ENCODE peak calls at places on chromosomes 1 and 21, in six cellular contexts. F is transverse colon, P is mucosa of descending colon, S is tibial nerve, I is IMR-90, Q is fibroblast of lung. R is an unnamed sample.

GRCh38 chr1:15851251-15852035 is 3.9 kb downstream of the SPEN start:
- DNase-seq in S (no peak), Q (no peak), I (no peak), F (no peak), P (no peak), R (no peak)

GRCh38 chr1:111515291-111516007 is 12.0 kb upstream of the ADORA3 start:
- DNase-seq in Q (peak; percentile 29), S (no peak), I (peak; percentile 54), P (peak; percentile 47), F (peak; percentile 27), R (peak; percentile 35)

GRCh38 chr1:70085451-70085850 is 119.9 kb downstream of the LRRC40 start:
- DNase-seq in F (no peak), I (no peak), P (no peak), Q (no peak), S (no peak), R (no peak)

GRCh38 chr1:201693019-201693372 is 136.0 kb upstream of the IPO9 start:
- DNase-seq in Q (no peak), F (peak; percentile 50), P (peak; percentile 43), I (no peak), S (no peak), R (no peak)

GRCh38 chr1:173205146-173206051 is 1.7 kb downstream of the TNFSF4 start:
- DNase-seq in I (peak; percentile 78), S (peak; percentile 61), Q (peak; percentile 91), P (no peak), F (no peak), R (peak; percentile 94)

GRCh38 chr1:1387098-1388077 is 11.7 kb downstream of the CCNL2 start:
- DNase-seq in P (no peak), F (no peak), I (no peak), S (no peak), Q (no peak), R (no peak)

GRCh38 chr1:16092923-16093511 is 19.6 kb upstream of the FAM131C start:
- DNase-seq in S (no peak), P (no peak), I (no peak), Q (no peak), F (no peak), R (no peak)

GRCh38 chr1:224929335-224930237 is at the start of gene DNAH14:
- DNase-seq in P (peak; percentile 89), S (no peak), I (peak; percentile 60), F (peak; percentile 80), Q (peak; percentile 83), R (peak; percentile 76)

GRCh38 chr1:47519971-47520370 is 82.1 kb downstream of the FOXD2 start:
- DNase-seq in S (no peak), I (no peak), Q (no peak), P (no peak), F (no peak), R (no peak)

GRCh38 chr1:229180161-229180560 is 90.8 kb upstream of the RAB4A start:
- DNase-seq in P (no peak), S (no peak), F (no peak), I (no peak), Q (no peak), R (no peak)

GRCh38 chr1:15418811-15419515 is 9.3 kb downstream of the EFHD2 start:
- DNase-seq in S (no peak), Q (no peak), P (peak; percentile 47), I (no peak), F (no peak), R (peak; percentile 68)

GRCh38 chr1:67339623-67340343 is 32.1 kb downstream of the IL12RB2 start:
- DNase-seq in Q (peak; percentile 50), P (no peak), S (no peak), I (peak; percentile 77), F (no peak), R (peak; percentile 82)

GRCh38 chr1:196259291-196259690 is 348.9 kb downstream of the KCNT2 start:
- DNase-seq in S (no peak), Q (no peak), I (no peak), F (no peak), P (no peak), R (no peak)

GRCh38 chr1:150875197-150876110 is 945 bp downstream of the ARNT start:
- DNase-seq in F (peak; percentile 17), Q (peak; percentile 26), I (no peak), S (peak; percentile 23), P (peak; percentile 32), R (no peak)

GRCh38 chr1:8070381-8070811 is 44.3 kb upstream of the ERRFI1 start:
- DNase-seq in S (no peak), P (no peak), F (no peak), I (no peak), Q (no peak), R (peak; percentile 31)

GRCh38 chr1:223748773-223749733 is 36.7 kb downstream of the CAPN2 start:
- DNase-seq in S (peak; percentile 56), F (peak; percentile 71), Q (peak; percentile 66), I (peak; percentile 45), P (peak; percentile 80), R (peak; percentile 68)

GRCh38 chr1:39084191-39084590 is 58.0 kb downstream of the NDUFS5 start:
- DNase-seq in S (no peak), F (no peak), Q (no peak), P (no peak), I (no peak), R (no peak)

GRCh38 chr1:37318490-37318889 is 155.9 kb upstream of the ZC3H12A start:
- DNase-seq in S (no peak), Q (no peak), I (no peak), F (no peak), P (no peak), R (no peak)

GRCh38 chr1:37315236-37315870 is 159.0 kb upstream of the ZC3H12A start:
- DNase-seq in S (no peak), P (no peak), Q (no peak), I (no peak), F (no peak), R (no peak)

GRCh38 chr1:37323486-37324377 is 150.6 kb upstream of the ZC3H12A start:
- DNase-seq in P (no peak), S (no peak), F (no peak), I (peak; percentile 3), Q (peak; percentile 20), R (peak; percentile 44)

GRCh38 chr1:37319284-37319683 is 155.1 kb upstream of the ZC3H12A start:
- DNase-seq in I (no peak), S (no peak), P (no peak), Q (no peak), F (no peak), R (no peak)

DNA sequence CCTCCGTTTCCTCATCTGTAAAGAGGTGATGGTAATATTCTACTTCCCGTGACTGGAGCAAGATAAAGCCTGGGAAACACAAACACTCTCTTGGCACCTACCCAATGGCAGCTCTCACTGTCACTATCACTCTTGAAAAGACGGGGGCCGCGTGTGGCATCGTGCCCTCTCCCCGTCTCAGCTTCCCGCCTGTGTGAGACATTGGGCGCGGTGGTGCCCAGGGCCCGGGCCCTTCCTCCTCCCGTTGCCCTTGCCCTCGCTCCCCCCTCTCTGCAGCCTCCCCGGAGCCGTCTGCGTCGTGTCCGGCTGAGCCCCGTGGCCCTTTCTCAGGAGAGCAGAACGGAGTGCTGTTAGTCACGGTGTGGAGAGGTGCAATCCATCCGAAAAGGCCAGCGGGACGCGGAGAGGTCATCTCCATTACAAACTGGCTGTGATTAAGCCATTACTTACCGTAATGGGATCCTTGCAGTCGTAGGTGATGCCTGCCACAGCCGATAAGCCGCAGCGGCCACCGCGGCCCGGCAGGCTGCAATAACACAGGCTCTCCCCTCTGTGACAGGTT is 156.4 kb upstream of the ZC3H12A start:
- DNase-seq in P (no peak), I (no peak), F (no peak), S (no peak), Q (no peak), R (no peak)
- H3K4me3 ChIP-seq in P (no peak overlapping the region), I (no peak overlapping the region), F (no peak overlapping the region), S (no peak overlapping the region), Q (no peak overlapping the region), R (no peak overlapping the region)

GRCh38 chr1:154955718-154956513 is at the start of gene PBXIP1:
- DNase-seq in Q (peak; percentile 89), F (peak; percentile 86), S (peak; percentile 93), P (peak; percentile 64), I (peak; percentile 87), R (peak; percentile 93)
- TF ChIP-seq CTCF in Q (peak; percentile 42), F (no peak), S (peak; percentile 13), P (no peak), I (peak; percentile 48), R (peak; percentile 60)

GRCh38 chr1:33886452-33886851 is 22.6 kb downstream of the HMGB4 start:
- DNase-seq in F (no peak), I (no peak), P (no peak), S (no peak), Q (no peak), R (no peak)
- H3K4me3 ChIP-seq in F (no peak overlapping the region), I (no peak overlapping the region), P (no peak overlapping the region), S (no peak overlapping the region), Q (no peak overlapping the region), R (no peak overlapping the region)

GRCh38 chr1:94807742-94808491 is 12.2 kb upstream of the SLC44A3 start:
- DNase-seq in Q (peak; percentile 28), I (peak; percentile 42), S (no peak), P (peak; percentile 67), F (peak; percentile 78), R (peak; percentile 30)
- TF ChIP-seq CTCF in Q (no peak), I (no peak), S (no peak), P (no peak), F (peak; percentile 45), R (no peak)

GRCh38 chr1:226698659-226699058 is 40.4 kb downstream of the ITPKB start:
- DNase-seq in S (no peak), Q (no peak), F (no peak), P (no peak), I (no peak), R (no peak)
- H3K4me3 ChIP-seq in S (no peak overlapping the region), Q (no peak overlapping the region), F (no peak overlapping the region), P (no peak overlapping the region), I (no peak overlapping the region), R (no peak overlapping the region)

GRCh38 chr21:28336299-28336698 is 656.4 kb downstream of the LTN1 start:
- DNase-seq in Q (peak; percentile 93), F (no peak), S (no peak), P (no peak), I (peak; percentile 96), R (peak; percentile 88)

GRCh38 chr21:28337319-28337718 is 655.4 kb downstream of the LTN1 start:
- DNase-seq in I (peak; percentile 78), S (no peak), P (no peak), Q (peak; percentile 86), F (no peak), R (peak; percentile 75)

GRCh38 chr21:28333455-28334108 is 659.1 kb downstream of the LTN1 start:
- DNase-seq in S (no peak), P (no peak), Q (peak; percentile 84), F (no peak), I (peak; percentile 75), R (peak; percentile 85)

GRCh38 chr21:28334407-28334806 is 658.3 kb downstream of the LTN1 start:
- DNase-seq in I (no peak), F (no peak), Q (no peak), P (no peak), S (no peak), R (no peak)

GRCh38 chr21:28332796-28333195 is 659.9 kb downstream of the LTN1 start:
- DNase-seq in Q (no peak), S (no peak), F (no peak), I (no peak), P (no peak), R (no peak)
- TF ChIP-seq CTCF in Q (no peak), S (no peak), F (no peak), I (no peak), P (no peak), R (no peak)